ENCODE peak calls at places on chromosomes 2 and 18, in eight cellular contexts. A, E, R, O, J, Z, K and H are unnamed samples.

GRCh38 chr18:55250729-55251128 is 291.5 kb upstream of the CCDC68 start:
- DNase-seq in A (no peak), E (no peak), R (no peak), O (no peak), J (no peak), Z (no peak), K (no peak), H (no peak)

GRCh38 chr2:216202602-216203250 is 93.6 kb downstream of the XRCC5 start:
- DNase-seq in A (no peak), E (no peak), R (no peak), O (no peak), J (no peak), Z (no peak), K (no peak), H (no peak)

GRCh38 chr2:69946351-69947077 is 14.9 kb downstream of the ASPRV1 start:
- DNase-seq in A (no peak), E (no peak), R (no peak), O (peak), J (peak), Z (peak), K (peak), H (no peak)

GRCh38 chr2:163467206-163467605 is 268.6 kb downstream of the FIGN start:
- DNase-seq in A (no peak), E (no peak), R (peak), O (peak), J (no peak), Z (no peak), K (no peak), H (no peak)

GRCh38 chr18:75854174-75854573 is 426.7 kb upstream of the SMIM21 start:
- DNase-seq in A (no peak), E (no peak), R (no peak), O (peak), J (peak), Z (no peak), K (no peak), H (no peak)

GRCh38 chr2:6526093-6526824 is 339.4 kb downstream of the CMPK2 start:
- DNase-seq in A (no peak), E (no peak), R (peak), O (peak), J (no peak), Z (no peak), K (no peak), H (no peak)

GRCh38 chr18:59402432-59403090 is 43.5 kb upstream of the LMAN1 start:
- DNase-seq in A (peak), E (no peak), R (peak), O (peak), J (peak), Z (peak), K (peak), H (peak)

GRCh38 chr2:24820598-24821432 is 27.6 kb downstream of the CENPO start:
- DNase-seq in A (no peak), E (no peak), R (no peak), O (no peak), J (no peak), Z (no peak), K (no peak), H (no peak)

GRCh38 chr18:79963658-79964329 is 649 bp upstream of the HSBP1L1 start:
- DNase-seq in A (no peak), E (no peak), R (no peak), O (no peak), J (no peak), Z (no peak), K (no peak), H (peak)

GRCh38 chr2:18682681-18683080 is 93.3 kb upstream of the NT5C1B start:
- DNase-seq in A (no peak), E (no peak), R (no peak), O (no peak), J (no peak), Z (no peak), K (no peak), H (no peak)

GRCh38 chr18:2978626-2979025 is 34.3 kb downstream of the LPIN2 start:
- DNase-seq in A (no peak), E (no peak), R (no peak), O (peak), J (no peak), Z (no peak), K (peak), H (no peak)

GRCh38 chr18:79788096-79789085 is 9.3 kb upstream of the KCNG2 start:
- DNase-seq in A (no peak), E (no peak), R (no peak), O (no peak), J (no peak), Z (no peak), K (no peak), H (no peak)

GRCh38 chr2:207258191-207258991 is 92.6 kb upstream of the KLF7 start:
- DNase-seq in A (peak), E (peak), R (no peak), O (peak), J (no peak), Z (no peak), K (peak), H (no peak)

GRCh38 chr18:12291690-12292089 is 16.4 kb upstream of the TUBB6 start:
- DNase-seq in A (no peak), E (no peak), R (no peak), O (no peak), J (no peak), Z (no peak), K (no peak), H (no peak)

GRCh38 chr2:204298426-204298825 is 246.8 kb upstream of the PARD3B start:
- DNase-seq in A (no peak), E (no peak), R (no peak), O (no peak), J (no peak), Z (no peak), K (no peak), H (no peak)

GRCh38 chr2:72129676-72130340 is 17.9 kb downstream of the CYP26B1 start:
- DNase-seq in A (peak), E (no peak), R (no peak), O (no peak), J (no peak), Z (no peak), K (no peak), H (peak)

GRCh38 chr2:11245322-11245721 is 90.1 kb downstream of the SLC66A3 start:
- DNase-seq in A (no peak), E (no peak), R (no peak), O (no peak), J (no peak), Z (no peak), K (no peak), H (no peak)

GRCh38 chr2:64186698-64187605 is 42.7 kb upstream of the PELI1 start:
- DNase-seq in A (no peak), E (no peak), R (no peak), O (peak), J (no peak), Z (no peak), K (peak), H (no peak)

GRCh38 chr2:151569167-151569566 is 159.5 kb downstream of the RIF1 start:
- DNase-seq in A (peak), E (no peak), R (no peak), O (no peak), J (no peak), Z (no peak), K (peak), H (no peak)

GRCh38 chr2:174974131-174974530 is 31.1 kb downstream of the CHN1 start:
- DNase-seq in A (no peak), E (no peak), R (no peak), O (no peak), J (no peak), Z (no peak), K (no peak), H (no peak)

GRCh38 chr2:57881998-57882884 is 164.4 kb upstream of the VRK2 start:
- DNase-seq in A (no peak), E (no peak), R (no peak), O (no peak), J (no peak), Z (no peak), K (peak), H (no peak)

GRCh38 chr2:209525336-209525735 is 101.5 kb downstream of the MAP2 start:
- DNase-seq in A (no peak), E (no peak), R (no peak), O (no peak), J (no peak), Z (no peak), K (no peak), H (no peak)

GRCh38 chr18:9704233-9705118 is 3.6 kb upstream of the RAB31 start:
- DNase-seq in A (no peak), E (no peak), R (no peak), O (no peak), J (no peak), Z (no peak), K (no peak), H (no peak)

GRCh38 chr2:80238692-80239469 is 65.7 kb downstream of the LRRTM1 start:
- DNase-seq in A (no peak), E (peak), R (no peak), O (peak), J (peak), Z (no peak), K (peak), H (peak)

GRCh38 chr2:102304711-102305591 is 6.4 kb upstream of the IL1RL1 start:
- DNase-seq in A (no peak), E (no peak), R (no peak), O (no peak), J (no peak), Z (no peak), K (no peak), H (no peak)

GRCh38 chr2:231708773-231709635 is 679 bp downstream of the PTMA start:
- DNase-seq in A (peak), E (no peak), R (no peak), O (peak), J (no peak), Z (peak), K (peak), H (no peak)

GRCh38 chr2:229539628-229540027 is 174.7 kb downstream of the DNER start:
- DNase-seq in A (no peak), E (no peak), R (no peak), O (no peak), J (no peak), Z (no peak), K (no peak), H (no peak)

GRCh38 chr18:75337348-75337747 is 90.2 kb downstream of the SMIM21 start:
- DNase-seq in A (no peak), E (no peak), R (no peak), O (no peak), J (no peak), Z (no peak), K (no peak), H (no peak)

GRCh38 chr2:241003369-241003768 is 5.0 kb downstream of the SNED1 start:
- DNase-seq in A (no peak), E (no peak), R (no peak), O (no peak), J (no peak), Z (no peak), K (no peak), H (no peak)

GRCh38 chr2:222561817-222562424 is 94.0 kb downstream of the FARSB start:
- DNase-seq in A (no peak), E (no peak), R (peak), O (peak), J (peak), Z (no peak), K (peak), H (no peak)

GRCh38 chr18:34867520-34867919 is 157.4 kb downstream of the DTNA start:
- DNase-seq in A (no peak), E (no peak), R (peak), O (peak), J (no peak), Z (no peak), K (no peak), H (no peak)

GRCh38 chr18:76260941-76261472 is 234.0 kb downstream of the ZNF516 start:
- DNase-seq in A (no peak), E (no peak), R (no peak), O (no peak), J (no peak), Z (no peak), K (no peak), H (no peak)

GRCh38 chr2:229434131-229434530 is 163.0 kb upstream of the PID1 start:
- DNase-seq in A (no peak), E (no peak), R (no peak), O (no peak), J (no peak), Z (no peak), K (no peak), H (no peak)

GRCh38 chr2:126895336-126895735 is 3.4 kb upstream of the TEX51 start:
- DNase-seq in A (no peak), E (no peak), R (no peak), O (no peak), J (no peak), Z (no peak), K (no peak), H (no peak)

GRCh38 chr2:192243488-192243887 is 48.8 kb upstream of the TMEFF2 start:
- DNase-seq in A (no peak), E (no peak), R (no peak), O (no peak), J (no peak), Z (no peak), K (peak), H (no peak)

GRCh38 chr2:96409543-96410184 is 74.1 kb downstream of the NCAPH start:
- DNase-seq in A (peak), E (no peak), R (peak), O (no peak), J (no peak), Z (no peak), K (peak), H (peak)

GRCh38 chr2:215652432-215652831 is 216.6 kb upstream of the FN1 start:
- DNase-seq in A (no peak), E (peak), R (no peak), O (no peak), J (no peak), Z (no peak), K (peak), H (no peak)

GRCh38 chr18:75407468-75408437 is 19.8 kb downstream of the SMIM21 start:
- DNase-seq in A (no peak), E (no peak), R (no peak), O (no peak), J (no peak), Z (no peak), K (peak), H (no peak)